ENCODE peak calls at places on chromosomes 12 and 14, in five cellular contexts. N is naive thymus-derived CD4-positive, alpha-beta T cell; Y is dorsolateral prefrontal cortex; F is tibial artery; B is PC-3. V is an unnamed sample.

GRCh38 chr12:122984612-122985358 is 4.3 kb downstream of the ARL6IP4 start:
- DNase-seq in N (no peak), Y (no peak), F (no peak), B (no peak), V (no peak)

GRCh38 chr14:83860757-83861156 is 1669.2 kb upstream of the FLRT2 start:
- DNase-seq in N (no peak), Y (no peak), F (no peak), B (no peak), V (peak; percentile 16)

GRCh38 chr14:90687680-90688079 is 128.6 kb downstream of the TTC7B start:
- DNase-seq in N (no peak), Y (no peak), F (no peak), B (no peak), V (no peak)

GRCh38 chr12:60980558-60980957 is 1279.6 kb upstream of the USP15 start:
- DNase-seq in N (no peak), Y (no peak), F (no peak), B (no peak), V (no peak)

GRCh38 chr14:103504991-103505565 is 17.6 kb downstream of the CKB start:
- DNase-seq in N (no peak), Y (no peak), F (no peak), B (no peak), V (no peak)

GRCh38 chr12:109469516-109469915 is 7.6 kb downstream of the KCTD10 start:
- DNase-seq in N (no peak), Y (no peak), F (no peak), B (no peak), V (no peak)

GRCh38 chr12:42002563-42002962 is 142.1 kb downstream of the GXYLT1 start:
- DNase-seq in N (no peak), Y (no peak), F (no peak), B (no peak), V (no peak)

GRCh38 chr12:130433834-130434233 is 96.1 kb downstream of the PIWIL1 start:
- DNase-seq in N (no peak), Y (no peak), F (peak; percentile 48), B (no peak), V (no peak)

GRCh38 chr12:90915353-90915752 is 39.6 kb downstream of the CCER1 start:
- DNase-seq in N (no peak), Y (no peak), F (no peak), B (no peak), V (no peak)

GRCh38 chr12:64895541-64895940 is 71.1 kb downstream of the TBC1D30 start:
- DNase-seq in N (no peak), Y (no peak), F (no peak), B (peak; percentile 47), V (peak; percentile 70)

GRCh38 chr14:39812532-39813320 is 380.5 kb upstream of the FBXO33 start:
- DNase-seq in N (no peak), Y (no peak), F (no peak), B (no peak), V (no peak)

GRCh38 chr14:56494167-56494566 is 85.4 kb upstream of the TMEM260 start:
- DNase-seq in N (no peak), Y (no peak), F (no peak), B (no peak), V (no peak)

GRCh38 chr12:88753074-88753473 is 172.8 kb upstream of the KITLG start:
- DNase-seq in N (no peak), Y (no peak), F (no peak), B (no peak), V (peak; percentile 44)

GRCh38 chr12:82730832-82731497 is 44.3 kb downstream of the TMTC2 start:
- DNase-seq in N (no peak), Y (no peak), F (no peak), B (no peak), V (no peak)

GRCh38 chr14:50758945-50759344 is 72.0 kb downstream of the NIN start:
- DNase-seq in N (no peak), Y (no peak), F (no peak), B (no peak), V (no peak)

GRCh38 chr12:67540920-67541624 is 107.5 kb upstream of the DYRK2 start:
- DNase-seq in N (no peak), Y (no peak), F (no peak), B (no peak), V (peak; percentile 95)

GRCh38 chr14:91586451-91586850 is 76.3 kb upstream of the PPP4R3A start:
- DNase-seq in N (no peak), Y (no peak), F (no peak), B (no peak), V (peak; percentile 31)

GRCh38 chr12:32501835-32502333 is 102.5 kb downstream of the FGD4 start:
- DNase-seq in N (no peak), Y (no peak), F (no peak), B (no peak), V (peak; percentile 65)

GRCh38 chr12:24928131-24928530 is 20.8 kb downstream of the BCAT1 start:
- DNase-seq in N (no peak), Y (no peak), F (no peak), B (no peak), V (no peak)

GRCh38 chr12:31008241-31008711 is 65.4 kb upstream of the DDX11 start:
- DNase-seq in N (no peak), Y (no peak), F (peak; percentile 51), B (no peak), V (no peak)

GRCh38 chr12:116381744-116382455 is 104.4 kb upstream of the MED13L start:
- DNase-seq in N (no peak), Y (no peak), F (peak; percentile 57), B (peak; percentile 95), V (peak; percentile 56)

DNA sequence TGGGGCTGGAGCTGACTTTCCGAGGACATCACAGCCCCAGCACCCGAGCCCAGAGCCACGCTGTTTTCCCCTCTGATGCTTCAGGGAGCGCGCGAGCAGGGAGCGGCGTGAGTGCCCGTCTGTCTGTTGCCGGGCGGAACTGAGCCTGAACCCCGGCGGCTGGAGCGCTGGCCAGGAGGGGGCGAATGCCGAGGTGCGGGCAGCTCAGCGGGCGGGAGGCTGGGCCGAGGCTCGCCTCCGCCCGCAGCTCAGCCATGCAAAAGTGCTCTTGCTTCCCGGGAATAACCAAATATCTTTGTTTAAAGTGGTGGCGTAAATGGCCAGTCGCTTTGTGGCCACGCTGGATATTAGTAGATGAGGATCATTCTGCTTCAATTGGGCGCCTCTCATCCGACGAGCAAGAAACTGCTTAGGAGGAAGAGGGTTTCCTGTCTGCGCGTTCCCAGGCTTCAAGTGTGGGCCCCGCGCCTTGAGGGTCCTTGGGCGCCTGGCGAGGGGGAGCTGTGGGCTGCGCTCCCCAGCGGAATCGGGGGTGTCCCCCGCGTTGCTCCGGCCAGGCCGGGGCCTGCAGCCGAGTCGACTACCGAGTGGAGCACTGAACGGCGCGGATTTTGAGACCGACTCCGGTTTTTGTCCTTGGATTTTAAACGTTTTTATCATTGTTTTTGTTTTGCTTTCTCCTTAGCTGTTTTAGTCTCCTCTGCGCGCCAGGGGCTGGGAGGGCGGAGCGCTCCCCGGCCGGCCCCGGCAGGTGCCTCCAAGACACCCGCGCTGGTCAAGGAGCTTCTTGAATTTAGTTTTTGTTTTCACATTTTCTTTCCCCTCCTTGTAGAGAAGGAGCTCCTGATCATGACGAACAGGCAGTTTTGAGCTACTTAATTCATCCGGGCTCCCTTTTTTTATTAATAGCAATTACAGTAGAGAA is 831 bp upstream of the NKX2-1 start:
- DNase-seq in N (no peak), Y (no peak), F (no peak), B (peak; percentile 30), V (no peak)
- H3K27me3 ChIP-seq in N (peaks cover 6% of the 10 kb centered on the region), Y (peaks cover 91% of the 10 kb centered on the region), F (peaks cover 2% of the 10 kb centered on the region), B (peaks cover 27% of the 10 kb centered on the region), V (peaks cover 42% of the 10 kb centered on the region)

DNA sequence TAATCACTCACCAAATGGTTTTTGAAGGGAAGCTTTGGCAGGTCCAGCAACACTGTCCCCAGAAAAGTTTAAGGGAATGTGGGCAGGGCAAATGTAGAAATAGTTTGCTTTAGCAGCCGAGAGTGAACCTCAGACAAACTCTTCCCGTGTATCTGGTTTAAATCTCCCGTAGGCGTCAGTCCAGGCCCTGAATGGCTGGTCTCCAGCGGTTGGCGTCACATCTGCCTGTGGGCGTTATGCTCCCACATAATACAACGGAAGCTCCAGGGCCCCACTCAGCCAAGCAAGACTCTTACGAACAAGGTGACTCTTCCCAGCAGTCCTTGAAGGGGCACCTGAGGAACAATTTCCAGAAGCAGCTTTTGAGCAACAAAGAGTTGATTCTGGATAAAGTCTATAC is 942 bp downstream of the ZC2HC1C start:
- DNase-seq in N (no peak), Y (no peak), F (no peak), B (no peak), V (no peak)
- H3K4me3 ChIP-seq in N (no peak overlapping the region), Y (no peak overlapping the region), F (no peak overlapping the region), B (no peak overlapping the region), V (no peak overlapping the region)

GRCh38 chr12:132549059-132549458 is 59.1 kb downstream of the FBRSL1 start:
- DNase-seq in N (no peak), Y (no peak), F (no peak), B (no peak), V (no peak)

GRCh38 chr12:132545955-132546354 is 56.0 kb downstream of the FBRSL1 start:
- DNase-seq in N (no peak), Y (no peak), F (no peak), B (no peak), V (peak; percentile 41)

GRCh38 chr12:132548430-132549058 is 58.6 kb downstream of the FBRSL1 start:
- DNase-seq in N (no peak), Y (no peak), F (no peak), B (no peak), V (no peak)

GRCh38 chr12:132546647-132547046 is 56.7 kb downstream of the FBRSL1 start:
- DNase-seq in N (no peak), Y (no peak), F (no peak), B (no peak), V (no peak)

GRCh38 chr12:132547207-132547740 is 57.3 kb downstream of the FBRSL1 start:
- DNase-seq in N (no peak), Y (no peak), F (no peak), B (no peak), V (no peak)
- H3K27me3 ChIP-seq in N (no peaks in the 10 kb centered on the region), Y (no peaks in the 10 kb centered on the region), F (no peaks in the 10 kb centered on the region), B (no peaks in the 10 kb centered on the region), V (peaks cover 5% of the 10 kb centered on the region)

GRCh38 chr14:58327019-58327418 is 28.7 kb downstream of the ARID4A start:
- DNase-seq in N (no peak), Y (no peak), F (no peak), B (no peak), V (no peak)

GRCh38 chr14:58332514-58332913 is 34.2 kb downstream of the ARID4A start:
- DNase-seq in N (no peak), Y (no peak), F (no peak), B (no peak), V (no peak)

DNA sequence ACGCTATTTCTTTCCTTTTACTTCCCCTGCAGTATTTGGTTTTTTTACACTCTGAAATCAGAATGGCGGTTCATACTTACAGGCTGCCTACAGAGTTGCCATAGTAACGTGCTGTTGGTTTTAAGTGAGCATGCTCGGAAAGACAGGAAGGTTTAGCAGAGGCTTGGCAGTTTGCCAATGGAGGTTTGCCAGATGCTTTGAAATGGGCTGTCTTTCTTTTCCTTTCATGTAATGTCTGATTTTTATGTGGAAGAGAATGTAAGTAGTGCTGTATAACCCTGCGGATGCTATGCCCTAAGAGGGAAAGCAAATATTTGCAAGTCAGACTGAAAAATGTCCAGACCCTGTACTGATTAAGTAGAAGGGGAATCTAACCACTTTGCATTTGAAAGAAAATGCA is 32.8 kb downstream of the ARID4A start:
- DNase-seq in N (peak; percentile 97), Y (no peak), F (peak; percentile 86), B (peak; percentile 84), V (peak; percentile 75)
- H3K4me3 ChIP-seq in N (peak overlapping the region; percentile 17), Y (peak overlapping the region; percentile 50), F (no peak overlapping the region), B (no peak overlapping the region), V (no peak overlapping the region)

V was measured in bronchial epithelial cell.